ENCODE peak calls at places on chromosomes 16 and 17, in four cellular contexts. N is neural crest cell, C is IMR-90, Q is lower leg skin. K is an unnamed sample.

GRCh38 chr16:66255647-66256046 is 110.8 kb upstream of the CDH5 start:
- DNase-seq in N (no peak), C (no peak), Q (peak), K (no peak)

GRCh38 chr16:80384862-80385261 is 155.9 kb upstream of the DYNLRB2 start:
- DNase-seq in N (no peak), C (no peak), Q (no peak), K (no peak)

GRCh38 chr16:73232555-73233422 is 184.9 kb upstream of the ZFHX3 start:
- DNase-seq in N (no peak), C (peak), Q (no peak), K (peak)

GRCh38 chr17:14150604-14151003 is 81.3 kb downstream of the COX10 start:
- DNase-seq in N (no peak), C (no peak), Q (no peak), K (peak)

GRCh38 chr17:48553837-48554236 is 8.9 kb upstream of the HOXB2 start:
- DNase-seq in N (no peak), C (peak), Q (no peak), K (no peak)

GRCh38 chr16:31129568-31130335 is 5.8 kb downstream of the PRSS8 start:
- DNase-seq in N (no peak), C (no peak), Q (peak), K (no peak)

GRCh38 chr16:31073073-31073822 is 792 bp downstream of the ZNF668 start:
- DNase-seq in N (peak), C (peak), Q (peak), K (peak)

GRCh38 chr16:50614956-50615727 is 66.0 kb downstream of the SNX20 start:
- DNase-seq in N (no peak), C (no peak), Q (no peak), K (no peak)

GRCh38 chr16:12188674-12189249 is 212.2 kb downstream of the SNX29 start:
- DNase-seq in N (no peak), C (no peak), Q (no peak), K (no peak)

GRCh38 chr17:11140028-11140427 is 101.0 kb upstream of the SHISA6 start:
- DNase-seq in N (no peak), C (no peak), Q (no peak), K (peak)

DNA sequence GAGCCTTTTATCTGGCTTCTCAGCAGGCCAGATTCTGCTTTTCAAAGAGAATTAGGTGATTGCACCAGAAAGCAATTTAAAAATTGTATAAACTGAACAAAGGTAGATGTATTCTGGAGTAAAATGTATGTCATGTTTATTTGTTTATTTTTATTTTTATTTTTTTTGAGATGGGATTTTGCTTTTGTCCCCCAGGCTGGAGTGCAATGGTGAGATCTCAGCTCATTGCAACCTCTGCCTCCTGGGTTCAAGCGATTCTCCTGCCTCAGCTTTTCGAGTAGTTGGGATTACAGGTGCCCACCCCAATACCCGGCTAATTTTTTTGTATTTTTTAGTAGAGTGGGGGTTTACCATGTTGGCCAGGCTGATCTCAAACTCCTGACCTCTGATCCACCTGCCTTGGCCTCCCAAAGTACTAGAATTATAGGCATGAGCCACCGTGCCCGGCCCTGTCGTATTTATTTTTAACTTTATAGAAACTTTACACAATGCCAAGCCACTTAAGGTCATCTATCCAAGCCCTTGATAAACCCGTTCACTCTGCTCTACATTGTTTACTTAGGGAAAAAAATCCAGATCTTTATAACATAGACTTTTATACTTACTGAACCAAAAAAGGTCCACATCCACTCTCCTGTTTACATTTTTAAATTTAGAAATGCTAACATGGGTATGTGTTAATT is 22.7 kb upstream of the GOT2 start:
- DNase-seq in N (no peak), C (no peak), Q (no peak), K (no peak)
- TF ChIP-seq CTCF in N (no peak), C (no peak), Q (no peak), K (no peak)

GRCh38 chr16:68345351-68345810 is 34.6 kb downstream of the PRMT7 start:
- DNase-seq in N (no peak), C (peak), Q (no peak), K (peak)
- TF ChIP-seq CTCF in N (no peak), C (no peak), Q (no peak), K (no peak)

GRCh38 chr16:88936913-88937666 is 39.9 kb downstream of the CBFA2T3 start:
- DNase-seq in N (no peak), C (no peak), Q (no peak), K (peak)
- TF ChIP-seq CTCF in N (no peak), C (no peak), Q (no peak), K (no peak)

GRCh38 chr17:68512247-68512966 is at the start of gene PRKAR1A:
- DNase-seq in N (peak), C (peak), Q (peak), K (peak)

GRCh38 chr17:68512967-68513474 is 791 bp downstream of the PRKAR1A start:
- DNase-seq in N (no peak), C (peak), Q (peak), K (no peak)

GRCh38 chr17:68509151-68510057 is 2.8 kb upstream of the PRKAR1A start:
- DNase-seq in N (no peak), C (no peak), Q (peak), K (peak)

GRCh38 chr17:68511671-68512246 is 471 bp upstream of the PRKAR1A start:
- DNase-seq in N (peak), C (peak), Q (peak), K (peak)

GRCh38 chr17:68511254-68511670 is 968 bp upstream of the PRKAR1A start:
- DNase-seq in N (no peak), C (no peak), Q (no peak), K (no peak)
- TF ChIP-seq CTCF in N (peak), C (no peak), Q (no peak), K (peak)

GRCh38 chr16:67804853-67805542 is 1.4 kb downstream of the RANBP10 start:
- DNase-seq in N (no peak), C (peak), Q (no peak), K (no peak)

GRCh38 chr16:67806428-67807147 is at the start of the genes RANBP10 and TSNAXIP1:
- DNase-seq in N (peak), C (peak), Q (peak), K (peak)

GRCh38 chr16:67805718-67806427 is 487 bp downstream of the RANBP10 start:
- DNase-seq in N (no peak), C (no peak), Q (no peak), K (no peak)

GRCh38 chr16:67803894-67804293 is 2.5 kb downstream of the RANBP10 start:
- DNase-seq in N (no peak), C (no peak), Q (no peak), K (no peak)

GRCh38 chr16:67807148-67807682 is 526 bp downstream of the TSNAXIP1 start:
- DNase-seq in N (no peak), C (no peak), Q (no peak), K (no peak)
- TF ChIP-seq CTCF in N (no peak), C (peak), Q (no peak), K (no peak)

GRCh38 chr17:7897773-7898172 is 9.2 kb downstream of the CHD3 start:
- DNase-seq in N (no peak), C (peak), Q (peak), K (no peak)
- TF ChIP-seq CTCF in N (peak), C (peak), Q (no peak), K (peak)

K was measured in heart right ventricle.